ENCODE peak calls at places on chromosomes 5 and 9, in four cellular contexts. One of them, this sample, is unnamed.

GRCh38 chr9:94801242-94801641 is 74.7 kb downstream of the AOPEP start:
- DNase-seq in amygdala: no peak
- DNase-seq in HFFc6: no peak
- DNase-seq in NCI-H1105 treated with DMSO at 0.1 percent for 48 hours: no peak
- DNase-seq in this sample: no peak

GRCh38 chr5:135564305-135564704 is 14.5 kb downstream of the CXCL14 start:
- DNase-seq in HFFc6: no peak
- DNase-seq in NCI-H1105 treated with DMSO at 0.1 percent for 48 hours: no peak
- DNase-seq in amygdala: no peak
- DNase-seq in this sample: no peak

GRCh38 chr9:113343732-113344231 is 3.7 kb upstream of the WDR31 start:
- DNase-seq in NCI-H1105 treated with DMSO at 0.1 percent for 48 hours: peak; percentile 79
- DNase-seq in HFFc6: peak; percentile 58
- DNase-seq in amygdala: peak; percentile 22
- DNase-seq in this sample: peak; percentile 34

GRCh38 chr9:98501776-98502175 is 207.0 kb downstream of the GABBR2 start:
- DNase-seq in amygdala: no peak
- DNase-seq in HFFc6: no peak
- DNase-seq in NCI-H1105 treated with DMSO at 0.1 percent for 48 hours: no peak
- DNase-seq in this sample: no peak

GRCh38 chr5:81021486-81021885 is 61.3 kb downstream of the RASGRF2 start:
- DNase-seq in NCI-H1105 treated with DMSO at 0.1 percent for 48 hours: no peak
- DNase-seq in HFFc6: no peak
- DNase-seq in amygdala: no peak
- DNase-seq in this sample: no peak

GRCh38 chr9:93645149-93645889 is 68.9 kb downstream of the PHF2 start:
- DNase-seq in amygdala: no peak
- DNase-seq in NCI-H1105 treated with DMSO at 0.1 percent for 48 hours: no peak
- DNase-seq in HFFc6: no peak
- DNase-seq in this sample: no peak

GRCh38 chr5:132322266-132322665 is 28.1 kb downstream of the SLC22A4 start:
- DNase-seq in NCI-H1105 treated with DMSO at 0.1 percent for 48 hours: no peak
- DNase-seq in amygdala: no peak
- DNase-seq in HFFc6: no peak
- DNase-seq in this sample: no peak

GRCh38 chr9:6184749-6185645 is 30.6 kb upstream of the IL33 start:
- DNase-seq in NCI-H1105 treated with DMSO at 0.1 percent for 48 hours: no peak
- DNase-seq in amygdala: no peak
- DNase-seq in HFFc6: peak; percentile 2
- DNase-seq in this sample: no peak

GRCh38 chr9:32550046-32550608 is 2.0 kb upstream of the SMIM27 start:
- DNase-seq in NCI-H1105 treated with DMSO at 0.1 percent for 48 hours: peak; percentile 31
- DNase-seq in HFFc6: peak; percentile 21
- DNase-seq in amygdala: no peak
- DNase-seq in this sample: no peak

GRCh38 chr5:122921826-122922225 is 76.4 kb downstream of the SNX24 start:
- DNase-seq in amygdala: no peak
- DNase-seq in HFFc6: no peak
- DNase-seq in NCI-H1105 treated with DMSO at 0.1 percent for 48 hours: no peak
- DNase-seq in this sample: no peak

This sample was measured in NCI-H748 treated with DMSO at 0.1 percent for 48 hours.